ENCODE peak calls at places on chromosomes 16 and 17, in nine cellular contexts. One of them, this sample, is unnamed.

GRCh38 chr16:85894266-85894665 is 4.7 kb upstream of the IRF8 start:
- ATAC-seq in A549: no peak
- ATAC-seq in pancreas: peak; percentile 78
- ATAC-seq in mucosa of descending colon: peak; percentile 49
- ATAC-seq in HepG2: peak; percentile 86
- ATAC-seq in CD8-positive, alpha-beta T cell: no peak
- ATAC-seq in right cardiac atrium: no peak
- ATAC-seq in lower lobe of right lung: no peak
- ATAC-seq in K562: no peak
- ATAC-seq in this sample: no peak

GRCh38 chr17:77107506-77108433 is 33.0 kb upstream of the SEC14L1 start:
- ATAC-seq in A549: no peak
- ATAC-seq in pancreas: no peak
- ATAC-seq in mucosa of descending colon: no peak
- ATAC-seq in HepG2: no peak
- ATAC-seq in CD8-positive, alpha-beta T cell: peak; percentile 81
- ATAC-seq in right cardiac atrium: no peak
- ATAC-seq in lower lobe of right lung: no peak
- ATAC-seq in K562: peak; percentile 76
- ATAC-seq in this sample: no peak

GRCh38 chr16:20265019-20265418 is 62.3 kb downstream of the GP2 start:
- ATAC-seq in A549: no peak
- ATAC-seq in pancreas: no peak
- ATAC-seq in mucosa of descending colon: no peak
- ATAC-seq in HepG2: no peak
- ATAC-seq in CD8-positive, alpha-beta T cell: no peak
- ATAC-seq in right cardiac atrium: no peak
- ATAC-seq in lower lobe of right lung: no peak
- ATAC-seq in K562: no peak
- ATAC-seq in this sample: no peak

GRCh38 chr17:73952498-73953205 is 250.8 kb upstream of the RPL38 start:
- ATAC-seq in A549: peak; percentile 89
- ATAC-seq in pancreas: peak; percentile 69
- ATAC-seq in mucosa of descending colon: peak; percentile 28
- ATAC-seq in HepG2: peak; percentile 78
- ATAC-seq in CD8-positive, alpha-beta T cell: peak; percentile 36
- ATAC-seq in right cardiac atrium: peak; percentile 91
- ATAC-seq in lower lobe of right lung: peak; percentile 67
- ATAC-seq in K562: peak; percentile 77
- ATAC-seq in this sample: peak; percentile 48

GRCh38 chr16:51430716-51431369 is 279.8 kb upstream of the SALL1 start:
- ATAC-seq in A549: no peak
- ATAC-seq in pancreas: no peak
- ATAC-seq in mucosa of descending colon: no peak
- ATAC-seq in HepG2: no peak
- ATAC-seq in CD8-positive, alpha-beta T cell: no peak
- ATAC-seq in right cardiac atrium: no peak
- ATAC-seq in lower lobe of right lung: no peak
- ATAC-seq in K562: no peak
- ATAC-seq in this sample: no peak

GRCh38 chr17:76437467-76438402 is 15.2 kb downstream of the UBE2O start:
- ATAC-seq in A549: no peak
- ATAC-seq in pancreas: peak; percentile 57
- ATAC-seq in mucosa of descending colon: no peak
- ATAC-seq in HepG2: peak; percentile 39
- ATAC-seq in CD8-positive, alpha-beta T cell: no peak
- ATAC-seq in right cardiac atrium: no peak
- ATAC-seq in lower lobe of right lung: no peak
- ATAC-seq in K562: no peak
- ATAC-seq in this sample: no peak

GRCh38 chr17:48663134-48663924 is 37.2 kb upstream of the HOXB9 start:
- ATAC-seq in A549: peak; percentile 83
- ATAC-seq in pancreas: no peak
- ATAC-seq in mucosa of descending colon: peak; percentile 34
- ATAC-seq in HepG2: peak; percentile 61
- ATAC-seq in CD8-positive, alpha-beta T cell: no peak
- ATAC-seq in right cardiac atrium: no peak
- ATAC-seq in lower lobe of right lung: no peak
- ATAC-seq in K562: peak; percentile 91
- ATAC-seq in this sample: no peak

GRCh38 chr17:71921726-71922320 is 199.0 kb upstream of the SOX9 start:
- ATAC-seq in A549: no peak
- ATAC-seq in pancreas: no peak
- ATAC-seq in mucosa of descending colon: no peak
- ATAC-seq in HepG2: no peak
- ATAC-seq in CD8-positive, alpha-beta T cell: peak; percentile 87
- ATAC-seq in right cardiac atrium: no peak
- ATAC-seq in lower lobe of right lung: no peak
- ATAC-seq in K562: no peak
- ATAC-seq in this sample: no peak

GRCh38 chr16:57638381-57638780 is 10.0 kb downstream of the ADGRG1 start:
- ATAC-seq in A549: no peak
- ATAC-seq in pancreas: no peak
- ATAC-seq in mucosa of descending colon: no peak
- ATAC-seq in HepG2: no peak
- ATAC-seq in CD8-positive, alpha-beta T cell: no peak
- ATAC-seq in right cardiac atrium: no peak
- ATAC-seq in lower lobe of right lung: no peak
- ATAC-seq in K562: no peak
- ATAC-seq in this sample: no peak
- H3K4me1 ChIP-seq in A549: peaks cover 51% of the 10 kb centered on the region
- H3K4me1 ChIP-seq in pancreas: peaks cover 51% of the 10 kb centered on the region
- H3K4me1 ChIP-seq in mucosa of descending colon: peaks cover 31% of the 10 kb centered on the region
- H3K4me1 ChIP-seq in HepG2: peaks cover 80% of the 10 kb centered on the region
- H3K4me1 ChIP-seq in CD8-positive, alpha-beta T cell: peaks cover 9% of the 10 kb centered on the region
- H3K4me1 ChIP-seq in right cardiac atrium: peaks cover 22% of the 10 kb centered on the region
- H3K4me1 ChIP-seq in lower lobe of right lung: peaks cover 47% of the 10 kb centered on the region
- H3K4me1 ChIP-seq in K562: no peaks in the 10 kb centered on the region
- H3K4me1 ChIP-seq in this sample: peaks cover 11% of the 10 kb centered on the region

DNA sequence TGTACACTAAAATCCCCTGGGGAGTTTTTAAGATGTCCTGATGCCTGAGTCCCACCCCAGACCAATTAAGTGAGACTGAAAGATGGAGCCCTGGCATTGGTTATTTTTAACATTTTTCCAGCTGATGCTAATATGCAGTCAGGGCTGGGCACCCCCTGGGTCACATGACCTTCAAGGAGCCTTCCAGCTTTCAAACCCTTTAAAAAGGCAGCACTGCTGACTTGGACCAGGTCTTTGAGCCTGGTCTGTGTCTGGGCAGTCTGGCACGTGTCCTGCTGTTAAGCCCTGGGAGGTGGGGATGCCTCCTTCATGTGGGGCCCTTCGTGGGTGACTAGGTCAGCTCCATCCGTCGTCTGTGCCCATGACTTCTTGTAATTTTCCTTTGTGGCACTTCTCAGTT is 202.6 kb downstream of the CCDC182 start:
- ATAC-seq in A549: no peak
- ATAC-seq in pancreas: no peak
- ATAC-seq in mucosa of descending colon: no peak
- ATAC-seq in HepG2: no peak
- ATAC-seq in CD8-positive, alpha-beta T cell: no peak
- ATAC-seq in right cardiac atrium: no peak
- ATAC-seq in lower lobe of right lung: no peak
- ATAC-seq in K562: no peak
- ATAC-seq in this sample: no peak
- H3K4me1 ChIP-seq in A549: peaks cover 64% of the 10 kb centered on the region
- H3K4me1 ChIP-seq in pancreas: peaks cover 10% of the 10 kb centered on the region
- H3K4me1 ChIP-seq in mucosa of descending colon: peaks cover 6% of the 10 kb centered on the region
- H3K4me1 ChIP-seq in HepG2: peaks cover 84% of the 10 kb centered on the region
- H3K4me1 ChIP-seq in CD8-positive, alpha-beta T cell: peaks cover 7% of the 10 kb centered on the region
- H3K4me1 ChIP-seq in right cardiac atrium: peaks cover 14% of the 10 kb centered on the region
- H3K4me1 ChIP-seq in lower lobe of right lung: no peaks in the 10 kb centered on the region
- H3K4me1 ChIP-seq in K562: peaks cover 14% of the 10 kb centered on the region
- H3K4me1 ChIP-seq in this sample: peaks cover 11% of the 10 kb centered on the region

DNA sequence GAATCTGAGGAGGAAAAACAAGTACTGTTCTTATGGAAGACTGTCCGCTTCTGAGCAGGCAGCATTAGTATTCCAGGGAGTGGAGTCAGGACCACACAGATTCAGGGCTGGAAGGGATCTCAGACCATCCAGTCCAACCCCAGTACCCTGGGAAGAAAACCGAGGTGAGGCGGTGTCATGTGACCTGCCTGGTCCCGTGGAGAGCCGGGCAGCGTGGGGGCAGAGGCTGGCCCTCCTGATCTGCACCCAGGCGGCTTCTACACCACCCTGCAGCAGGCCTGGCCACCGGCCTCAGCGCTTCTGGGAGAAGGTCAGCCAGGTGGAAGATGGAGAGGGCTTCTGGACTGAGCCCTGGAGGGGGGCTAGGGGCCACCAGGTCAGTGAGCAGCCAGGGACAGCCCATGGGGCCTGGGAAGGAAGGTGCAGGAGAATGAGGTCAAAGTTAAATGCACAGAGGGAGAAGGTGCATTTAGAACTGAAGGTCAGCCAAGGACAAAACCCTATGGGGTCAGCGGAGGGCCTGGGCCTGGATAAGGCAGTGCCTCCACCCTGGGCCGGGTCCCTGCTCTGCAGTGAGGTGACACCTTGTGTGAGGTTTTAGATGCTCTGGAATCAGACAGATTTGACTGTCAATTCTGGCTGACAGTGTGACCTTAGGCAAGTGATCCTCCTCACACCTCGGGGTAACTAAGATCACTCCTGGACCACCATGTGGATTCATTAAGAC is 45.9 kb downstream of the VAC14 start:
- ATAC-seq in A549: no peak
- ATAC-seq in pancreas: no peak
- ATAC-seq in mucosa of descending colon: no peak
- ATAC-seq in HepG2: no peak
- ATAC-seq in CD8-positive, alpha-beta T cell: no peak
- ATAC-seq in right cardiac atrium: no peak
- ATAC-seq in lower lobe of right lung: no peak
- ATAC-seq in K562: no peak
- ATAC-seq in this sample: no peak
- H3K4me1 ChIP-seq in A549: peaks cover 35% of the 10 kb centered on the region
- H3K4me1 ChIP-seq in pancreas: no peaks in the 10 kb centered on the region
- H3K4me1 ChIP-seq in mucosa of descending colon: peaks cover 17% of the 10 kb centered on the region
- H3K4me1 ChIP-seq in HepG2: peaks cover 13% of the 10 kb centered on the region
- H3K4me1 ChIP-seq in CD8-positive, alpha-beta T cell: no peaks in the 10 kb centered on the region
- H3K4me1 ChIP-seq in right cardiac atrium: peaks cover 15% of the 10 kb centered on the region
- H3K4me1 ChIP-seq in lower lobe of right lung: peaks cover 41% of the 10 kb centered on the region
- H3K4me1 ChIP-seq in K562: no peaks in the 10 kb centered on the region
- H3K4me1 ChIP-seq in this sample: peaks cover 42% of the 10 kb centered on the region

DNA sequence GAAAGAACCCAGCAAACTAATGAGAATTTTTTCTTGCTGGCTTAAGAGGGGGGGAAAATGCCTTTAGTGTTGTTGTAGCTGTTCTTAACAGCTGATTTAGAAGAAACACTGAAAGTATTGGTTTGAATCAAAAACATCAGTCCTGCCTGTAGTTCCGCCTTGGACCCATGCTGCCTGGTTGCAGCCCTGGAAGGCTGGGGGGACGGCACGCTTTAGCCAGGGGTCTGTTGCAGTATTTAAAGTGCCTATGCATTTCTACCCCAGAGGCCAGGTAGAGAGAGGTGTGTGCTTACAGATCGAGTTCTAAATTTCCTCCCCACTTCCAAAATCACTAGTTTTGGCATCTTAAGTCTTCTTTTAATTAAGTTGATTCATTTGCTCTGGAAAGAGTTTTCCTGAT is 201.9 kb downstream of the CCDC182 start:
- ATAC-seq in A549: no peak
- ATAC-seq in pancreas: no peak
- ATAC-seq in mucosa of descending colon: no peak
- ATAC-seq in HepG2: no peak
- ATAC-seq in CD8-positive, alpha-beta T cell: no peak
- ATAC-seq in right cardiac atrium: no peak
- ATAC-seq in lower lobe of right lung: no peak
- ATAC-seq in K562: no peak
- ATAC-seq in this sample: no peak
- H3K4me1 ChIP-seq in A549: peaks cover 63% of the 10 kb centered on the region
- H3K4me1 ChIP-seq in pancreas: peaks cover 7% of the 10 kb centered on the region
- H3K4me1 ChIP-seq in mucosa of descending colon: peaks cover 6% of the 10 kb centered on the region
- H3K4me1 ChIP-seq in HepG2: peaks cover 84% of the 10 kb centered on the region
- H3K4me1 ChIP-seq in CD8-positive, alpha-beta T cell: peaks cover 6% of the 10 kb centered on the region
- H3K4me1 ChIP-seq in right cardiac atrium: peaks cover 11% of the 10 kb centered on the region
- H3K4me1 ChIP-seq in lower lobe of right lung: no peaks in the 10 kb centered on the region
- H3K4me1 ChIP-seq in K562: peaks cover 14% of the 10 kb centered on the region
- H3K4me1 ChIP-seq in this sample: no peaks in the 10 kb centered on the region

GRCh38 chr17:40363480-40363838 is 1.1 kb downstream of the GJD3 start:
- ATAC-seq in A549: peak; percentile 9
- ATAC-seq in pancreas: no peak
- ATAC-seq in mucosa of descending colon: peak; percentile 3
- ATAC-seq in HepG2: no peak
- ATAC-seq in CD8-positive, alpha-beta T cell: no peak
- ATAC-seq in right cardiac atrium: peak; percentile 35
- ATAC-seq in lower lobe of right lung: peak; percentile 1
- ATAC-seq in K562: no peak
- ATAC-seq in this sample: peak; percentile 11

GRCh38 chr17:40366076-40366860 is 1.7 kb upstream of the GJD3 start:
- ATAC-seq in A549: no peak
- ATAC-seq in pancreas: no peak
- ATAC-seq in mucosa of descending colon: no peak
- ATAC-seq in HepG2: no peak
- ATAC-seq in CD8-positive, alpha-beta T cell: no peak
- ATAC-seq in right cardiac atrium: no peak
- ATAC-seq in lower lobe of right lung: no peak
- ATAC-seq in K562: no peak
- ATAC-seq in this sample: no peak

GRCh38 chr17:40362696-40363479 is 1.6 kb downstream of the GJD3 start:
- ATAC-seq in A549: peak; percentile 86
- ATAC-seq in pancreas: peak; percentile 79
- ATAC-seq in mucosa of descending colon: peak; percentile 89
- ATAC-seq in HepG2: peak; percentile 89
- ATAC-seq in CD8-positive, alpha-beta T cell: peak; percentile 79
- ATAC-seq in right cardiac atrium: peak; percentile 56
- ATAC-seq in lower lobe of right lung: peak; percentile 74
- ATAC-seq in K562: peak; percentile 94
- ATAC-seq in this sample: peak; percentile 57

GRCh38 chr17:40364906-40365305 is 369 bp upstream of the GJD3 start:
- ATAC-seq in A549: no peak
- ATAC-seq in pancreas: no peak
- ATAC-seq in mucosa of descending colon: no peak
- ATAC-seq in HepG2: no peak
- ATAC-seq in CD8-positive, alpha-beta T cell: no peak
- ATAC-seq in right cardiac atrium: no peak
- ATAC-seq in lower lobe of right lung: no peak
- ATAC-seq in K562: no peak
- ATAC-seq in this sample: no peak

GRCh38 chr17:40364121-40364861 is at the start of gene GJD3:
- ATAC-seq in A549: no peak
- ATAC-seq in pancreas: no peak
- ATAC-seq in mucosa of descending colon: no peak
- ATAC-seq in HepG2: no peak
- ATAC-seq in CD8-positive, alpha-beta T cell: no peak
- ATAC-seq in right cardiac atrium: peak; percentile 48
- ATAC-seq in lower lobe of right lung: peak; percentile 11
- ATAC-seq in K562: no peak
- ATAC-seq in this sample: no peak
- H3K4me1 ChIP-seq in A549: peaks cover 24% of the 10 kb centered on the region
- H3K4me1 ChIP-seq in pancreas: peaks cover 4% of the 10 kb centered on the region
- H3K4me1 ChIP-seq in mucosa of descending colon: peaks cover 6% of the 10 kb centered on the region
- H3K4me1 ChIP-seq in HepG2: peaks cover 31% of the 10 kb centered on the region
- H3K4me1 ChIP-seq in CD8-positive, alpha-beta T cell: peaks cover 15% of the 10 kb centered on the region
- H3K4me1 ChIP-seq in right cardiac atrium: no peaks in the 10 kb centered on the region
- H3K4me1 ChIP-seq in lower lobe of right lung: peaks cover 15% of the 10 kb centered on the region
- H3K4me1 ChIP-seq in K562: peaks cover 3% of the 10 kb centered on the region
- H3K4me1 ChIP-seq in this sample: peaks cover 22% of the 10 kb centered on the region

This sample was measured in gastroesophageal sphincter.